ENCODE peak calls at places on chromosomes 6 and 20, in four cellular contexts. Y, Z, M and K are unnamed samples.

GRCh38 chr6:163347021-163347446 is 67.5 kb upstream of the QKI start:
- DNase-seq in Y (no peak), Z (no peak), M (no peak), K (peak)

GRCh38 chr6:4125500-4125899 is 9.9 kb downstream of the ECI2 start:
- DNase-seq in Y (no peak), Z (no peak), M (no peak), K (no peak)

GRCh38 chr6:23027281-23027680 is 457.9 kb downstream of the HDGFL1 start:
- DNase-seq in Y (no peak), Z (no peak), M (no peak), K (no peak)

GRCh38 chr6:11011787-11012234 is 32.3 kb downstream of the ELOVL2 start:
- DNase-seq in Y (peak), Z (peak), M (peak), K (no peak)

GRCh38 chr6:13742961-13743735 is 31.5 kb upstream of the RANBP9 start:
- DNase-seq in Y (no peak), Z (no peak), M (no peak), K (no peak)

GRCh38 chr20:57920971-57921370 is 211.2 kb upstream of the PMEPA1 start:
- DNase-seq in Y (no peak), Z (no peak), M (no peak), K (no peak)

GRCh38 chr6:753486-753885 is 60.5 kb upstream of the EXOC2 start:
- DNase-seq in Y (no peak), Z (no peak), M (peak), K (peak)

GRCh38 chr6:38443341-38443740 is 196.4 kb downstream of the BTBD9 start:
- DNase-seq in Y (no peak), Z (no peak), M (no peak), K (peak)

GRCh38 chr6:130717657-130718056 is 109.5 kb upstream of the SMLR1 start:
- DNase-seq in Y (no peak), Z (no peak), M (no peak), K (peak)

GRCh38 chr6:42104807-42105713 is 37.4 kb downstream of the C6orf132 start:
- DNase-seq in Y (no peak), Z (no peak), M (no peak), K (no peak)

GRCh38 chr6:27237089-27237723 is 10.3 kb upstream of the PRSS16 start:
- DNase-seq in Y (peak), Z (no peak), M (peak), K (peak)

GRCh38 chr6:73032586-73032985 is 192.7 kb downstream of the KHDC1L start:
- DNase-seq in Y (peak), Z (peak), M (peak), K (peak)

GRCh38 chr20:58670097-58670496 is 19.0 kb downstream of the STX16 start:
- DNase-seq in Y (no peak), Z (no peak), M (no peak), K (no peak)

GRCh38 chr6:117547688-117548621 is 54.4 kb downstream of the GOPC start:
- DNase-seq in Y (no peak), Z (no peak), M (no peak), K (peak)

GRCh38 chr6:18579869-18580268 is 192.7 kb downstream of the RNF144B start:
- DNase-seq in Y (no peak), Z (no peak), M (no peak), K (no peak)

GRCh38 chr6:31158863-31159855 is 770 bp downstream of the TCF19 start:
- DNase-seq in Y (no peak), Z (no peak), M (peak), K (peak)

GRCh38 chr20:21702001-21702400 is 3.5 kb upstream of the PAX1 start:
- DNase-seq in Y (no peak), Z (no peak), M (no peak), K (no peak)

GRCh38 chr20:59939879-59940128 is 301 bp downstream of the PPP1R3D start:
- DNase-seq in Y (no peak), Z (peak), M (no peak), K (no peak)

GRCh38 chr6:16850332-16851022 is 89.2 kb upstream of the ATXN1 start:
- DNase-seq in Y (no peak), Z (no peak), M (peak), K (peak)

GRCh38 chr20:51525241-51526104 is 17.0 kb downstream of the NFATC2 start:
- DNase-seq in Y (no peak), Z (no peak), M (no peak), K (no peak)

GRCh38 chr6:3540980-3541379 is 84.1 kb upstream of the SLC22A23 start:
- DNase-seq in Y (no peak), Z (no peak), M (no peak), K (no peak)

GRCh38 chr20:59104848-59105247 is 58.8 kb upstream of the ZNF831 start:
- DNase-seq in Y (no peak), Z (no peak), M (no peak), K (no peak)

GRCh38 chr6:150312844-150313584 is 55.8 kb upstream of the IYD start:
- DNase-seq in Y (no peak), Z (no peak), M (no peak), K (no peak)

GRCh38 chr6:40425192-40425919 is 161.8 kb downstream of the LRFN2 start:
- DNase-seq in Y (no peak), Z (no peak), M (no peak), K (no peak)

GRCh38 chr6:37965964-37966676 is 146.6 kb downstream of the ZFAND3 start:
- DNase-seq in Y (no peak), Z (no peak), M (peak), K (peak)

GRCh38 chr20:59805266-59805665 is 128.2 kb downstream of the SYCP2 start:
- DNase-seq in Y (no peak), Z (no peak), M (no peak), K (no peak)

GRCh38 chr6:162857321-162857720 is 129.5 kb downstream of the PACRG start:
- DNase-seq in Y (no peak), Z (no peak), M (no peak), K (no peak)

GRCh38 chr6:96787846-96788580 is 49.3 kb downstream of the GPR63 start:
- DNase-seq in Y (no peak), Z (no peak), M (no peak), K (no peak)

GRCh38 chr6:13924949-13925881 is at the start of gene RNF182:
- DNase-seq in Y (no peak), Z (no peak), M (no peak), K (no peak)

GRCh38 chr6:69026715-69027114 is 391.6 kb downstream of the ADGRB3 start:
- DNase-seq in Y (no peak), Z (no peak), M (no peak), K (no peak)

GRCh38 chr6:132190097-132190814 is 211.0 kb downstream of the MOXD1 start:
- DNase-seq in Y (peak), Z (no peak), M (peak), K (peak)

GRCh38 chr6:43076093-43076927 is at the start of gene PTK7:
- DNase-seq in Y (no peak), Z (peak), M (peak), K (peak)

GRCh38 chr20:60694763-60695162 is 557.3 kb upstream of the CDH4 start:
- DNase-seq in Y (no peak), Z (no peak), M (no peak), K (peak)

GRCh38 chr6:157226026-157226639 is 97.2 kb downstream of the TMEM242 start:
- DNase-seq in Y (no peak), Z (no peak), M (peak), K (no peak)

GRCh38 chr6:137982418-137983189 is 115.5 kb downstream of the TNFAIP3 start:
- DNase-seq in Y (no peak), Z (no peak), M (no peak), K (no peak)

GRCh38 chr6:121055572-121056163 is 278.6 kb downstream of the TBC1D32 start:
- DNase-seq in Y (peak), Z (peak), M (peak), K (peak)

GRCh38 chr6:158036261-158036660 is 54.6 kb downstream of the SYNJ2 start:
- DNase-seq in Y (no peak), Z (no peak), M (no peak), K (no peak)

GRCh38 chr6:107113460-107114212 is 1.7 kb downstream of the BEND3 start:
- DNase-seq in Y (no peak), Z (no peak), M (no peak), K (no peak)

GRCh38 chr6:116616757-116617093 is 446 bp downstream of the RSPH4A start:
- DNase-seq in Y (no peak), Z (peak), M (no peak), K (no peak)

GRCh38 chr20:8587246-8587645 is 455.2 kb downstream of the PLCB1 start:
- DNase-seq in Y (no peak), Z (no peak), M (no peak), K (no peak)